ENCODE peak calls at places on chromosomes 4 and X, in six cellular contexts. I is left lung; C is A172; Y is stimulated activated CD8-positive, alpha-beta memory T cell treated with anti-CD3 and anti-CD28 coated beads, Interleukin-7, amount 100 ng/mL, for 24 hours; V is stimulated activated CD4-positive, alpha-beta T cell treated with anti-CD3 and anti-CD28 coated beads, Interleukin-2, amount 100 ng/mL, for 48 hours; B is effector CD4-positive, alpha-beta T cell. K is an unnamed sample.

GRCh38 chr4:184814686-184815045 is 11.1 kb downstream of the ACSL1 start:
- DNase-seq in I (no peak), V (no peak), Y (no peak), C (no peak), B (no peak), K (no peak)

GRCh38 chrX:102832661-102833060 is 104.4 kb upstream of the RAB40AL start:
- DNase-seq in V (no peak), I (no peak), Y (no peak), B (no peak), C (peak; percentile 29), K (peak; percentile 53)

GRCh38 chr4:1050486-1051213 is 39.2 kb downstream of the FGFRL1 start:
- DNase-seq in V (no peak), Y (no peak), C (no peak), I (no peak), B (no peak), K (no peak)

GRCh38 chr4:22003878-22004277 is 55.3 kb upstream of the KCNIP4 start:
- DNase-seq in Y (no peak), V (no peak), C (no peak), I (no peak), B (no peak), K (no peak)

GRCh38 chr4:100736651-100737450 is 219.0 kb upstream of the EMCN start:
- DNase-seq in B (no peak), V (no peak), C (peak; percentile 88), I (no peak), Y (no peak), K (no peak)

GRCh38 chr4:664713-665231 is 9.3 kb downstream of the ATP5ME start:
- DNase-seq in Y (no peak), V (no peak), I (peak; percentile 27), B (no peak), C (no peak), K (no peak)

GRCh38 chr4:134470544-134470943 is 269.0 kb upstream of the PABPC4L start:
- DNase-seq in Y (no peak), V (no peak), B (no peak), C (peak; percentile 31), I (no peak), K (peak; percentile 5)

GRCh38 chr4:115113382-115114106 is at the start of gene NDST4:
- DNase-seq in B (no peak), C (peak; percentile 64), Y (no peak), V (no peak), I (no peak), K (peak; percentile 44)

GRCh38 chr4:148962539-148963290 is 520.5 kb upstream of the NR3C2 start:
- DNase-seq in Y (no peak), V (no peak), I (no peak), C (peak; percentile 76), B (no peak), K (no peak)

GRCh38 chr4:61877893-61878292 is 677.8 kb downstream of the ADGRL3 start:
- DNase-seq in I (no peak), V (no peak), B (no peak), Y (no peak), C (no peak), K (peak; percentile 6)

GRCh38 chr4:74188912-74189311 is 31.0 kb downstream of the MTHFD2L start:
- DNase-seq in C (no peak), I (no peak), B (no peak), Y (no peak), V (no peak), K (no peak)

K was measured in Daoy.